ENCODE peak calls at places on chromosome 19, in ten cellular contexts. W, M, Y, G, U, O, J, Q, C and H are unnamed samples.

GRCh38 chr19:756232-756631 is 5.3 kb downstream of the MISP start:
- DNase-seq in W (no peak), M (no peak), Y (no peak), G (no peak), U (no peak), O (no peak), J (peak; percentile 16), Q (peak; percentile 72), C (no peak), H (no peak)

GRCh38 chr19:38924383-38924782 is 6.2 kb downstream of the SARS2 start:
- DNase-seq in W (no peak), M (no peak), Y (no peak), G (no peak), U (no peak), O (no peak), J (no peak), Q (no peak), C (no peak), H (no peak)

GRCh38 chr19:50025022-50025793 is at the start of gene VRK3:
- DNase-seq in W (peak; percentile 92), M (peak; percentile 100), Y (peak; percentile 100), G (peak; percentile 100), U (peak; percentile 100), O (peak; percentile 100), J (peak; percentile 100), Q (peak; percentile 96), C (peak; percentile 99), H (peak; percentile 98)

GRCh38 chr19:10009714-10010224 is 535 bp downstream of the COL5A3 start:
- DNase-seq in W (no peak), M (no peak), Y (no peak), G (no peak), U (no peak), O (no peak), J (no peak), Q (no peak), C (no peak), H (no peak)

GRCh38 chr19:38079926-38080380 is 144.1 kb downstream of the DPF1 start:
- DNase-seq in W (no peak), M (peak; percentile 74), Y (no peak), G (no peak), U (peak; percentile 43), O (no peak), J (peak; percentile 77), Q (no peak), C (no peak), H (peak; percentile 70)

GRCh38 chr19:33110201-33110910 is 21.6 kb upstream of the WDR88 start:
- DNase-seq in W (no peak), M (no peak), Y (no peak), G (no peak), U (no peak), O (no peak), J (peak; percentile 52), Q (no peak), C (no peak), H (peak; percentile 21)

GRCh38 chr19:13022859-13023636 is 27.8 kb downstream of the NFIX start:
- DNase-seq in W (no peak), M (peak; percentile 89), Y (no peak), G (no peak), U (peak; percentile 59), O (peak; percentile 78), J (peak; percentile 97), Q (peak; percentile 71), C (peak; percentile 93), H (peak; percentile 88)

GRCh38 chr19:13920940-13921744 is 15.1 kb downstream of the CC2D1A start:
- DNase-seq in W (no peak), M (no peak), Y (peak; percentile 69), G (no peak), U (no peak), O (no peak), J (peak; percentile 57), Q (peak; percentile 74), C (no peak), H (no peak)

GRCh38 chr19:46036745-46037126 is 4.1 kb downstream of the IGFL4 start:
- DNase-seq in W (no peak), M (no peak), Y (no peak), G (no peak), U (no peak), O (no peak), J (no peak), Q (no peak), C (no peak), H (no peak)

GRCh38 chr19:53076984-53077383 is 26.2 kb downstream of the ZNF160 start:
- DNase-seq in W (peak; percentile 66), M (no peak), Y (no peak), G (no peak), U (peak; percentile 31), O (no peak), J (peak; percentile 82), Q (no peak), C (no peak), H (no peak)

GRCh38 chr19:7999376-7999775 is 6.1 kb downstream of the ELAVL1 start:
- DNase-seq in W (no peak), M (no peak), Y (no peak), G (no peak), U (no peak), O (no peak), J (no peak), Q (no peak), C (peak; percentile 28), H (no peak)

GRCh38 chr19:8001995-8002849 is 3.2 kb downstream of the ELAVL1 start:
- DNase-seq in W (peak; percentile 94), M (no peak), Y (peak; percentile 90), G (peak; percentile 95), U (peak; percentile 88), O (peak; percentile 91), J (peak; percentile 87), Q (peak; percentile 80), C (peak; percentile 91), H (peak; percentile 10)

GRCh38 chr19:8004001-8004400 is 1.4 kb downstream of the ELAVL1 start:
- DNase-seq in W (no peak), M (no peak), Y (no peak), G (no peak), U (no peak), O (no peak), J (no peak), Q (no peak), C (no peak), H (no peak)

GRCh38 chr19:8000298-8001038 is 5.0 kb downstream of the ELAVL1 start:
- DNase-seq in W (no peak), M (no peak), Y (no peak), G (no peak), U (no peak), O (no peak), J (no peak), Q (no peak), C (no peak), H (no peak)

GRCh38 chr19:8001651-8001994 is 3.8 kb downstream of the ELAVL1 start:
- DNase-seq in W (no peak), M (no peak), Y (peak; percentile 4), G (no peak), U (no peak), O (no peak), J (no peak), Q (no peak), C (no peak), H (no peak)
- TF ChIP-seq CTCF in W (no peak), M (no peak), Y (no peak), G (no peak), U (no peak), O (no peak), J (no peak), Q (no peak), C (no peak), H (no peak)

DNA sequence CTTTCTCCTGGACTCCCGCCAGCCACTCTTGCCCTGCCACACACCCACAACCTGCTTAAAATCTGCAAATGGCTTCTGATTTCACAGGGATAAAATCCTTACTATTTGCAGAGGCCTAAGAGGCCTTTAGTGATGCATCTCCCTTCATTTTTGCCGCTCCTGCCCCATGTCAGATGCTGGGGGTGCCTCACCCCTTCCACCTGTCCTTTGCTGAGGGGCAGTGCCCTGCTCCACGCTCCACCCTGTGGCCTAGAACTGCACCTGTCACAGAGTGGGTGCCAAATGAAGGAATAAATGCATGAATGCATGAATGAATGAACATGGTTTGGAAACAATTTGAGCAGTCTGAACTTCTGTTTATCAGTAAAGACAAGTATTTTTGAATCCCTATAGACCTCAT is 34.1 kb upstream of the UQCRFS1 start:
- DNase-seq in W (no peak), M (no peak), Y (no peak), G (no peak), U (no peak), O (no peak), J (no peak), Q (no peak), C (no peak), H (no peak)
- TF ChIP-seq CTCF in W (peak; percentile 31), M (no peak), Y (no peak), G (no peak), U (no peak), O (no peak), J (no peak), Q (no peak), C (no peak), H (no peak)

DNA sequence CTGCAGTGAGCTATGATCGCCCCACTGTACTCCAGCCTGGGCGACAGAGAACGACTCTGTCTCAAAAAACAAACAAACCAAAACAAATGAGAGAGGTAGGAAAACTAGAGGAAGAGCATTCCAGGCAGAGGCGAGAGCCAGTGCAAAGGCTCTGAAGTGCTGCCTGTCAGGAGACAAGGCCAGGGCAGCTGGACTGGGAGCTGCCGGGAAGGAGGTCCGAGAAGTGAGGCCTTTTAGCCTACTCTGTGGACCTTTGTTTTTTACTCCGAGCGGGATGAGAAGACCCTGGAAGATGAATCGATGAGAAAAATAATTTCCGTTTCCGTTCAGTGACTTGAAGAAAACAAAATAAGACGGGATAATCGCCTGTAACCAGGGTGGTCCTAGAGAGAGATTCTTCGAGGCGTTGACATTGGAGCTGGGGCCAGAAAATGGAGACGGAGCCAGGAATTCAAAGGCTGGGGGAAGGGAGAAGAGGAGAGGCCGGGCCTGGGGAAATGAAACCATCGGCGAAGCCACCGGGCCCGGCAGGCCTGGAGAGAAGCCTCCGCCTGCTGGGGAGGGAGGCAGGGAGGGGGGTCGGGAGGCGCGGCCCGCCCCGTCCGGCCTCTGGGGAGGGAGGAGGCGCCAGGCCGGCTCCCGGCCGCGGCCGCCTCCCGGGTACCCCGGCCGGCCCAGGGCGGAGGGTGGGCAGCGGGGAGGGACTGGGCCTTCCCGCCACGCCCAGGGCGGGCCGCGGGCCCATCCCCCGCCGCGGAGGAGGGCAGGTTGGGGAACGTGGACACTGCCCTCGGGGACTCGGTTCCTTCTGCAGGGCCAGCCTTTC is 7.8 kb upstream of the SERTAD1 start:
- DNase-seq in W (peak; percentile 50), M (no peak), Y (no peak), G (peak; percentile 95), U (peak; percentile 84), O (peak; percentile 93), J (peak; percentile 97), Q (peak; percentile 93), C (peak; percentile 95), H (peak; percentile 34)
- TF ChIP-seq CTCF in W (no peak), M (no peak), Y (no peak), G (no peak), U (no peak), O (no peak), J (no peak), Q (no peak), C (no peak), H (no peak)

GRCh38 chr19:47225746-47226425 is 5.1 kb downstream of the BBC3 start:
- DNase-seq in W (peak; percentile 87), M (no peak), Y (peak; percentile 80), G (peak; percentile 97), U (peak; percentile 92), O (peak; percentile 91), J (peak; percentile 93), Q (peak; percentile 92), C (peak; percentile 95), H (no peak)
- TF ChIP-seq CTCF in W (peak; percentile 53), M (peak; percentile 6), Y (no peak), G (peak; percentile 54), U (peak; percentile 20), O (peak; percentile 6), J (peak; percentile 6), Q (peak; percentile 49), C (peak; percentile 54), H (peak; percentile 32)